ENCODE peak calls at places on chromosomes 2 and 18, in four cellular contexts. D is GM12865, V is colonic mucosa, A is H7. S is an unnamed sample.

GRCh38 chr18:54880706-54881105 is 52.4 kb downstream of the RAB27B start:
- DNase-seq in A (no peak), D (no peak), V (no peak), S (no peak)

GRCh38 chr2:100992262-100992661 is 9.8 kb upstream of the RPL31 start:
- DNase-seq in V (no peak), D (no peak), A (no peak), S (no peak)

GRCh38 chr2:63614983-63615945 is 26.5 kb downstream of the MDH1 start:
- DNase-seq in V (no peak), D (no peak), A (peak), S (no peak)

GRCh38 chr18:78123144-78123909 is 856.3 kb upstream of the SALL3 start:
- DNase-seq in D (no peak), A (peak), V (no peak), S (no peak)

GRCh38 chr2:134014196-134014960 is 239.5 kb upstream of the MGAT5 start:
- DNase-seq in A (no peak), D (no peak), V (no peak), S (no peak)

GRCh38 chr2:105744909-105745853 is at the start of gene NCK2:
- DNase-seq in A (peak), V (peak), D (peak), S (no peak)

GRCh38 chr2:188668017-188668663 is 306.0 kb upstream of the COL3A1 start:
- DNase-seq in A (no peak), V (no peak), D (no peak), S (peak)

GRCh38 chr2:101706121-101706818 is 8.8 kb downstream of the MAP4K4 start:
- DNase-seq in V (no peak), D (no peak), A (no peak), S (no peak)

GRCh38 chr2:65031341-65032015 is 24.7 kb upstream of the CEP68 start:
- DNase-seq in A (peak), D (peak), V (peak), S (peak)

GRCh38 chr2:105455488-105455991 is 56.7 kb upstream of the FHL2 start:
- DNase-seq in V (peak), A (no peak), D (no peak), S (no peak)

GRCh38 chr18:35624140-35624539 is 42.6 kb downstream of the GALNT1 start:
- DNase-seq in A (no peak), D (peak), V (no peak), S (peak)

GRCh38 chr2:167438206-167438605 is 549.9 kb downstream of the XIRP2 start:
- DNase-seq in V (peak), A (no peak), D (no peak), S (no peak)

GRCh38 chr2:65329551-65329950 is 101.9 kb downstream of the ACTR2 start:
- DNase-seq in D (no peak), A (no peak), V (no peak), S (no peak)

GRCh38 chr2:43039376-43040080 is 186.9 kb downstream of the ZFP36L2 start:
- DNase-seq in D (no peak), A (no peak), V (no peak), S (no peak)

GRCh38 chr18:79578396-79579260 is 101.0 kb upstream of the CTDP1 start:
- DNase-seq in D (no peak), A (no peak), V (no peak), S (no peak)

GRCh38 chr18:7002107-7002506 is 115.5 kb downstream of the LAMA1 start:
- DNase-seq in A (peak), V (no peak), D (no peak), S (no peak)

GRCh38 chr2:220434365-220434764 is 806.9 kb downstream of the SLC4A3 start:
- DNase-seq in D (no peak), A (no peak), V (no peak), S (no peak)

GRCh38 chr2:38959938-38960608 is 70.4 kb downstream of the ARHGEF33 start:
- DNase-seq in A (peak), V (peak), D (peak), S (no peak)

GRCh38 chr2:95025406-95026319 is at the start of gene MAL:
- DNase-seq in V (no peak), A (peak), D (peak), S (peak)
- H3K4me3 ChIP-seq in V (peak), A (peak), D (peak), S (peak)

GRCh38 chr2:26347286-26347865 is 787 bp upstream of the ADGRF3 start:
- DNase-seq in A (no peak), V (no peak), D (peak), S (no peak)
- H3K4me3 ChIP-seq in A (peak), V (peak), D (peak), S (peak)

GRCh38 chr2:24076849-24077534 is 866 bp upstream of the SF3B6 start:
- DNase-seq in V (no peak), A (no peak), D (peak), S (no peak)

GRCh38 chr2:24077535-24077877 is 1.4 kb upstream of the SF3B6 start:
- DNase-seq in V (no peak), D (no peak), A (no peak), S (no peak)

GRCh38 chr2:24075259-24075658 is 867 bp downstream of the SF3B6 start:
- DNase-seq in V (no peak), A (no peak), D (no peak), S (no peak)

GRCh38 chr2:24075915-24076848 is at the start of gene SF3B6:
- DNase-seq in V (peak), A (peak), D (peak), S (peak)

GRCh38 chr2:24077879-24078278 is 1.8 kb upstream of the SF3B6 start:
- DNase-seq in D (no peak), V (no peak), A (no peak), S (no peak)
- H3K4me3 ChIP-seq in D (no peak), V (peak), A (peak), S (no peak)

GRCh38 chr2:97713296-97714083 is at the start of gene ZAP70:
- DNase-seq in D (peak), V (no peak), A (peak), S (peak)
- H3K4me3 ChIP-seq in D (no peak), V (peak), A (no peak), S (peak)

GRCh38 chr18:9477509-9477908 is 2.2 kb downstream of the RALBP1 start:
- DNase-seq in A (no peak), V (no peak), D (no peak), S (no peak)
- H3K4me3 ChIP-seq in A (no peak), V (no peak), D (no peak), S (no peak)

GRCh38 chr2:173957517-173957916 is 7.7 kb downstream of the SP3 start:
- DNase-seq in V (no peak), A (no peak), D (no peak), S (no peak)
- H3K4me3 ChIP-seq in V (no peak), A (no peak), D (no peak), S (no peak)